ENCODE peak calls at places on chromosomes 2 and 18, in four cellular contexts. M is H1, I is breast epithelium, A is transverse colon. T is an unnamed sample.
A peak's percentile ranks its signal among the peaks of the same experiment; 100 is the strongest.

GRCh38 chr2:222835142-222835822 is 25.6 kb upstream of the ACSL3 start:
- DNase-seq in M (no peak), I (no peak), A (peak; percentile 14), T (no peak)

GRCh38 chr2:120611961-120612360 is 123.7 kb upstream of the GLI2 start:
- DNase-seq in M (no peak), I (no peak), A (no peak), T (no peak)

GRCh38 chr2:54020793-54021414 is 50.1 kb upstream of the PSME4 start:
- DNase-seq in M (no peak), I (no peak), A (no peak), T (no peak)

GRCh38 chr2:74864728-74865722 is 31.1 kb downstream of the HK2 start:
- DNase-seq in M (no peak), I (no peak), A (no peak), T (no peak)

GRCh38 chr18:28164772-28165483 is 12.0 kb downstream of the CDH2 start:
- DNase-seq in M (no peak), I (no peak), A (no peak), T (no peak)

GRCh38 chr2:224650815-224651439 is 65.2 kb downstream of the CCDC195 start:
- DNase-seq in M (no peak), I (no peak), A (no peak), T (no peak)

GRCh38 chr18:50358844-50359243 is 16.0 kb upstream of the SKA1 start:
- DNase-seq in M (no peak), I (no peak), A (no peak), T (no peak)

GRCh38 chr2:45210466-45211195 is 201.4 kb upstream of the SIX2 start:
- DNase-seq in M (no peak), I (no peak), A (no peak), T (no peak)

GRCh38 chr2:191100216-191100615 is 50.6 kb downstream of the STAT4 start:
- DNase-seq in M (no peak), I (no peak), A (no peak), T (no peak)

GRCh38 chr18:42196651-42197050 is 241.6 kb downstream of the PIK3C3 start:
- DNase-seq in M (no peak), I (no peak), A (no peak), T (no peak)

GRCh38 chr18:24657461-24657860 is 197.0 kb downstream of the HRH4 start:
- DNase-seq in M (no peak), I (no peak), A (no peak), T (no peak)

GRCh38 chr2:72112421-72112820 is 35.2 kb downstream of the CYP26B1 start:
- DNase-seq in M (no peak), I (no peak), A (no peak), T (no peak)

GRCh38 chr2:172096661-172097547 is 5.8 kb downstream of the DLX2 start:
- DNase-seq in M (no peak), I (no peak), A (no peak), T (no peak)

GRCh38 chr2:86035371-86035882 is 70.3 kb downstream of the POLR1A start:
- DNase-seq in M (no peak), I (no peak), A (no peak), T (no peak)

GRCh38 chr2:84173041-84173440 is 286.0 kb downstream of the SUCLG1 start:
- DNase-seq in M (no peak), I (no peak), A (no peak), T (no peak)

GRCh38 chr18:60892855-60893254 is 440.4 kb upstream of the CDH20 start:
- DNase-seq in M (no peak), I (no peak), A (no peak), T (peak; percentile 37)

GRCh38 chr2:240664622-240665021 is 18.1 kb downstream of the AQP12B start:
- DNase-seq in M (no peak), I (no peak), A (no peak), T (no peak)

GRCh38 chr18:34801769-34802168 is 91.7 kb downstream of the DTNA start:
- DNase-seq in M (no peak), I (no peak), A (no peak), T (no peak)

GRCh38 chr18:63236417-63236816 is 83.2 kb downstream of the BCL2 start:
- DNase-seq in M (no peak), I (no peak), A (no peak), T (no peak)

GRCh38 chr18:76822510-76823165 is at the start of gene ZNF236:
- DNase-seq in M (no peak), I (peak; percentile 74), A (peak; percentile 79), T (peak; percentile 80)

GRCh38 chr2:130864830-130865229 is 28.1 kb downstream of the ARHGEF4 start:
- DNase-seq in M (no peak), I (no peak), A (peak; percentile 45), T (peak; percentile 55)

GRCh38 chr18:75211721-75212625 is 1.4 kb downstream of the TSHZ1 start:
- DNase-seq in M (no peak), I (no peak), A (peak; percentile 39), T (no peak)

GRCh38 chr2:63023444-63023843 is 27.2 kb upstream of the OTX1 start:
- DNase-seq in M (peak; percentile 9), I (no peak), A (no peak), T (no peak)

GRCh38 chr2:203404996-203405395 is 76.8 kb downstream of the ABI2 start:
- DNase-seq in M (no peak), I (no peak), A (no peak), T (no peak)

GRCh38 chr2:226887940-226888339 is 52.1 kb downstream of the RHBDD1 start:
- DNase-seq in M (no peak), I (no peak), A (no peak), T (no peak)

GRCh38 chr2:72538486-72538885 is 287.3 kb downstream of the EXOC6B start:
- DNase-seq in M (no peak), I (no peak), A (no peak), T (no peak)

GRCh38 chr18:45090526-45091140 is 409.9 kb downstream of the SETBP1 start:
- DNase-seq in M (no peak), I (no peak), A (no peak), T (no peak)

DNA sequence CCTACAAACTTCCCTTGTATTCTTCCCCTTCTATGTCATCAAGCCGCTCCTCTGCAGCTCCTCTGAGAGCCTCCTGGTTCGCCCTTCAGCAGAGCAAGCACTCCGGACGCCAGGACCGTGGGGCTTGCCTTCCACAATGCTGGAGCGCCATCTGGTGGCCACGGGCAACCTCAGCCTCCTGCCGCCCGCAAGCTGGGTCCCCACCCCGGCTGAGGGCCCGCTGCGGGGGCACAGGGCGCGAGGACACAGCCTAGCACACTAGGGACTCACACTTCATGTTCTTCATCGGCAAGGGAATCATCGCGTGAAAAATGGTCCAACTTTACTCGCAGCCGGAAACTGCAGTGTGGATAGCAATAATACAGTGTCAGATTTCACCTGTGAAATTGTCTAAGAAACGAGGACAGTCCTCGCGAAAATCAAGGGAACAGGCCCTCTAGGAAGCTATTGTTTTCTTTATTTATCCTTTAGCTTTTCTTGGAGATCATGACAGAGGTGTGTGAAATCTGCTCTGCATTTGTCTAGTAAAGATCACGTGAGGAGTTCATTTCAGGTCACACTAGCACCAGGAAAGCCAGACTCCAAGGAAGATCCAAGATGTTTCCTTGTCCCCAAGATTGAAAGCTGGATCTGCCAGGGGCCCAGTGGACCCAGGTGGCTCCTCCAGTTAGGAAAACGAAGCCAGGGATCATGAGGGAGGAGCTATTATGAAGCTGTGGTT is 5.8 kb downstream of the PRLH start:
- DNase-seq in M (peak; percentile 83), I (peak; percentile 92), A (peak; percentile 92), T (peak; percentile 92)
- TF ChIP-seq POLR2AphosphoS5 in M (no peak), I (peak; percentile 56), A (no peak), T (no peak)

GRCh38 chr2:161048317-161048716 is 111.9 kb upstream of the TANK start:
- DNase-seq in M (no peak), I (no peak), A (no peak), T (no peak)

GRCh38 chr2:161044095-161044874 is 115.9 kb upstream of the TANK start:
- DNase-seq in M (no peak), I (no peak), A (no peak), T (no peak)

GRCh38 chr2:161045726-161046125 is 114.5 kb upstream of the TANK start:
- DNase-seq in M (no peak), I (no peak), A (no peak), T (no peak)

GRCh38 chr2:161046876-161047275 is 113.4 kb upstream of the TANK start:
- DNase-seq in M (no peak), I (no peak), A (no peak), T (no peak)

DNA sequence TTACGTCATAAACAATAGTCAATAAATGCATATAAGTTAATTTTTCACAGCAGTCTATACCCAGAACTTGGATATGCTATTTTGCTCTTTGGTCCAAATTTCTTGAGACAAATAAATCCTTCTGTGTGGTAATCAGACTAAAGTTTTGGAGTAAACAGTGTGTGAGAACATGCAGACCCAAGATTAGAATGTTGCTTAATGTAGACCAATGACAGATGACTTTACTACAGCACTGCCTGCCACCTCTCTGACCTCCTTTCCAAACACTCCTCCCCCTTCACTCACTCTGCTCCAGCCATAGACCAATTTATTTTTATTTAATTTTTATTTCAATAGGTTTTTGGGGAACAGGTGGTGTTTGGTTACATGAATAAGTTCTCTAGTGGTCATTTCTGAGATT is 115.3 kb upstream of the TANK start:
- DNase-seq in M (no peak), I (no peak), A (no peak), T (no peak)
- TF ChIP-seq POLR2A in M (no peak), I (no peak), A (no peak), T (no peak)

DNA sequence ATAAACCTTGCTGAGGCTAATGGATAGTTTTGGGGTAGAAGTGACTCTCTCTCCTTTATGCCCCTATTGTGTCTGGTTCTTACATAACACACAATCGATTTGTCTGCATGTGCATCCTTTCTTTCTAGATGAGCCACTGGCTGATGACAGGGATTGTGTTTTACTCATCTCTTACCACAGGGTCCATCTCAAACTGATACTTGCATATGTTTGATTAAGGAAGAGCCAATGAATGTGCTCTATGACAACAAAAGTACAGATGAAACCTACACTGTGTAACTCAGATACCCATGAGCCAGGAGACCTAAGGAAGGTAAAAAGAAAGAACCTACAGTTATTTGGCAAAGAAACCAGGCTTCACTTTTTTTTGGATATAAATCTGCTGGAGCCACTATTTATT is 13.2 kb upstream of the BZW1 start:
- DNase-seq in M (no peak), I (no peak), A (no peak), T (no peak)
- TF ChIP-seq POLR2AphosphoS5 in M (no peak), I (no peak), A (no peak), T (no peak)

DNA sequence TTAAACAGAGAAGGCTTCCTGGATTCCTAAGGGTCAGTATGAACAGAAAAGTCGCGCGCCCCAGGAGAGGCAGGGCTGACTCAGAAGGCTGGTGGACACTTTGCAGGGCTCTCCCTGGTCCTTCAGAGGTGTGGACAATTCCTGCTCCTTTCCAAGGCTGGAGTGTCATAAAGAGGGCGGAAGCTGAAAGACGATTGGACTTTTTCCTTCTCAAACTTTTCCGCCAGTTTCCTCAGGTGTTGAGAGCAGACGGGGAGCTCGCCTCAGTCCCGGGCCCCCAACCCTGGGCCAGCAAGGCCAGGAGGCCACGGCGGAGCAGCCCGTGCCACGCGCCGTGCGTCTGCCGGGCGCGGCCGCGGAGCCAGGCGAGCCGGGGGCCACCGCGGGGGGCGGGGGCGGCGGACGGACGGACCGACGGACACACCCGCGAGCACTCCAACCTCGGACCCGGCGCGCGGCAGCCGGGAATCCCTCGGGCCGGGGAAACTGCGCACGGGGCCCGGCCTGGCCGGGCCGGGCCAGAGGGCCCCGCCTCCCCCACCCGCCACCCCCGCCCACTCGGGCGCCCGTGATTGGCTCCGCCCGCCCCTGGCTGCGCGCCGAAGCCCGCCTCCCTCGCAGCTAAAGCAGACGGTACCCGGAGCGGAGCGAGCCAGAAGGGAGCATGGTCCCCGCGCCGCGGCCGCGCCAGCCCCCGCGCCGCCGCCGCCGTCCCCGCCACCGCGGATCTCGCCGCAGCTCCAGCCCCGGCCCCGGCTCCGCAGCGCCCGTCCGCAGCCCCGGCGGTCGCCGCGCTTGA is at the start of gene KLHL29:
- DNase-seq in M (no peak), I (peak; percentile 77), A (peak; percentile 85), T (peak; percentile 85)
- TF ChIP-seq POLR2A in M (no peak), I (no peak), A (no peak), T (no peak)